ENCODE peak calls at places on chromosomes 7 and 10, in six cellular contexts. One of them, this sample, is unnamed.
A peak's percentile ranks its signal among the peaks of the same experiment; 100 is the strongest.

GRCh38 chr7:133391220-133391619 is 138.3 kb downstream of the EXOC4 start:
- DNase-seq in BJ: no peak
- DNase-seq in BE2C: no peak
- DNase-seq in AG04450: no peak
- DNase-seq in thoracic aorta: no peak
- DNase-seq in fibroblast of lung: no peak
- DNase-seq in this sample: no peak

GRCh38 chr10:33376976-33377657 is 42.6 kb upstream of the NRP1 start:
- DNase-seq in BJ: peak; percentile 38
- DNase-seq in BE2C: no peak
- DNase-seq in AG04450: peak; percentile 16
- DNase-seq in thoracic aorta: no peak
- DNase-seq in fibroblast of lung: peak; percentile 85
- DNase-seq in this sample: no peak

GRCh38 chr10:22674215-22674930 is 40.0 kb downstream of the PIP4K2A start:
- DNase-seq in BJ: no peak
- DNase-seq in BE2C: no peak
- DNase-seq in AG04450: no peak
- DNase-seq in thoracic aorta: no peak
- DNase-seq in fibroblast of lung: peak; percentile 38
- DNase-seq in this sample: no peak

GRCh38 chr7:143934526-143935340 is at the start of gene OR2F2:
- DNase-seq in BJ: peak; percentile 37
- DNase-seq in BE2C: no peak
- DNase-seq in AG04450: peak; percentile 38
- DNase-seq in thoracic aorta: no peak
- DNase-seq in fibroblast of lung: peak; percentile 64
- DNase-seq in this sample: peak; percentile 78

GRCh38 chr7:118473271-118473670 is 248.8 kb downstream of the ANKRD7 start:
- DNase-seq in BJ: no peak
- DNase-seq in BE2C: no peak
- DNase-seq in AG04450: no peak
- DNase-seq in thoracic aorta: no peak
- DNase-seq in fibroblast of lung: no peak
- DNase-seq in this sample: no peak

GRCh38 chr10:74642901-74643585 is 183.4 kb upstream of the KAT6B start:
- DNase-seq in BJ: no peak
- DNase-seq in BE2C: no peak
- DNase-seq in AG04450: no peak
- DNase-seq in thoracic aorta: no peak
- DNase-seq in fibroblast of lung: no peak
- DNase-seq in this sample: no peak

GRCh38 chr10:127196227-127196954 is at the start of gene INSYN2A:
- DNase-seq in BJ: no peak
- DNase-seq in BE2C: peak; percentile 24
- DNase-seq in AG04450: no peak
- DNase-seq in thoracic aorta: no peak
- DNase-seq in fibroblast of lung: peak; percentile 65
- DNase-seq in this sample: no peak

GRCh38 chr10:16832351-16833080 is 15.3 kb upstream of the RSU1 start:
- DNase-seq in BJ: peak; percentile 85
- DNase-seq in BE2C: no peak
- DNase-seq in AG04450: peak; percentile 63
- DNase-seq in thoracic aorta: no peak
- DNase-seq in fibroblast of lung: peak; percentile 96
- DNase-seq in this sample: peak; percentile 84

GRCh38 chr7:45598697-45599520 is 24.7 kb downstream of the ADCY1 start:
- DNase-seq in BJ: no peak
- DNase-seq in BE2C: no peak
- DNase-seq in AG04450: no peak
- DNase-seq in thoracic aorta: no peak
- DNase-seq in fibroblast of lung: no peak
- DNase-seq in this sample: no peak

GRCh38 chr7:105473163-105473562 is 48.9 kb downstream of the PUS7 start:
- DNase-seq in BJ: peak; percentile 25
- DNase-seq in BE2C: no peak
- DNase-seq in AG04450: peak; percentile 65
- DNase-seq in thoracic aorta: no peak
- DNase-seq in fibroblast of lung: peak; percentile 79
- DNase-seq in this sample: peak; percentile 47

GRCh38 chr7:42097756-42098155 is 139.3 kb downstream of the GLI3 start:
- DNase-seq in BJ: peak; percentile 34
- DNase-seq in BE2C: no peak
- DNase-seq in AG04450: no peak
- DNase-seq in thoracic aorta: no peak
- DNase-seq in fibroblast of lung: peak; percentile 82
- DNase-seq in this sample: peak; percentile 71

GRCh38 chr7:158484801-158485531 is 102.7 kb downstream of the PTPRN2 start:
- DNase-seq in BJ: no peak
- DNase-seq in BE2C: no peak
- DNase-seq in AG04450: no peak
- DNase-seq in thoracic aorta: no peak
- DNase-seq in fibroblast of lung: no peak
- DNase-seq in this sample: no peak

GRCh38 chr7:112069879-112070321 is 136.3 kb downstream of the DOCK4 start:
- DNase-seq in BJ: no peak
- DNase-seq in BE2C: no peak
- DNase-seq in AG04450: no peak
- DNase-seq in thoracic aorta: no peak
- DNase-seq in fibroblast of lung: peak; percentile 39
- DNase-seq in this sample: no peak

GRCh38 chr7:147607151-147607800 is 983.3 kb upstream of the C7orf33 start:
- DNase-seq in BJ: no peak
- DNase-seq in BE2C: no peak
- DNase-seq in AG04450: no peak
- DNase-seq in thoracic aorta: no peak
- DNase-seq in fibroblast of lung: no peak
- DNase-seq in this sample: no peak

DNA sequence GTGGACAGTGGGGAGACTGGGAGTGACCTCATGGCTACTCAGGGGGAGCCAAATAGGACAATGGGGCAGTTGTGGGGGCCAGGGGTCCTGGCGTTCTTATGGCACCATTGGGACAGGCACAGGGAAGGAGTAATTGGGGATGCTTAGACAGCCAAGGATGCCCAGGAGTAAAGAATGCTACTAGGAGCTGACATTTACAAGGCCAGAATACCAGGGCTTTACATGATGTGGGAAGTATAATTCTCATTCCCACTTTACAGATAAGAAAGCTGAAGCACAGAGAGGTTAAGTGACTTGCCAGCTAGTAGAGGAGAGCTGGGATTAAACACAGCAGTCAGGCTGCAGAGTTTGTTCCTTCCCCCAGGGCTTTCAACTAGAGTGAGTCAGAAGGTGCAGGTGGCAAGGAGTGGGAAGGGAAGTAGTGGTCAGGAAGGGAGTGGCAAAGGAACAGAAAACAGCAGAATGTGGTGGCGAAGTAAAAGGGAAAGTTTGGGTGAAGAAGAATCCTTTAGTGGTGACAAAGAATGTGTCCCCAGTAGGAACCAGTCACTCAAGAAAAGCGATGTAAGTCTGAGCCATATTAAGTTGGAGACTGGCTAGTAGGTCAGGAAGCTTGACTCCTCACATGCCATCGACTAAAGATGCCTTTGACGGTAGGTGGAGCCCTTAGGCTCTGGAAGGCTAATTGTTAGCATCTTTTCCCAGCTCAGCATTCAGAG is 32.8 kb downstream of the CPVL start:
- DNase-seq in BJ: no peak
- DNase-seq in BE2C: no peak
- DNase-seq in AG04450: no peak
- DNase-seq in thoracic aorta: no peak
- DNase-seq in fibroblast of lung: peak; percentile 56
- DNase-seq in this sample: no peak
- TF ChIP-seq CTCF in BJ: peak; percentile 6
- TF ChIP-seq CTCF in BE2C: peak; percentile 44
- TF ChIP-seq CTCF in AG04450: no peak
- TF ChIP-seq CTCF in thoracic aorta: no peak
- TF ChIP-seq CTCF in fibroblast of lung: no peak
- TF ChIP-seq CTCF in this sample: peak; percentile 17

DNA sequence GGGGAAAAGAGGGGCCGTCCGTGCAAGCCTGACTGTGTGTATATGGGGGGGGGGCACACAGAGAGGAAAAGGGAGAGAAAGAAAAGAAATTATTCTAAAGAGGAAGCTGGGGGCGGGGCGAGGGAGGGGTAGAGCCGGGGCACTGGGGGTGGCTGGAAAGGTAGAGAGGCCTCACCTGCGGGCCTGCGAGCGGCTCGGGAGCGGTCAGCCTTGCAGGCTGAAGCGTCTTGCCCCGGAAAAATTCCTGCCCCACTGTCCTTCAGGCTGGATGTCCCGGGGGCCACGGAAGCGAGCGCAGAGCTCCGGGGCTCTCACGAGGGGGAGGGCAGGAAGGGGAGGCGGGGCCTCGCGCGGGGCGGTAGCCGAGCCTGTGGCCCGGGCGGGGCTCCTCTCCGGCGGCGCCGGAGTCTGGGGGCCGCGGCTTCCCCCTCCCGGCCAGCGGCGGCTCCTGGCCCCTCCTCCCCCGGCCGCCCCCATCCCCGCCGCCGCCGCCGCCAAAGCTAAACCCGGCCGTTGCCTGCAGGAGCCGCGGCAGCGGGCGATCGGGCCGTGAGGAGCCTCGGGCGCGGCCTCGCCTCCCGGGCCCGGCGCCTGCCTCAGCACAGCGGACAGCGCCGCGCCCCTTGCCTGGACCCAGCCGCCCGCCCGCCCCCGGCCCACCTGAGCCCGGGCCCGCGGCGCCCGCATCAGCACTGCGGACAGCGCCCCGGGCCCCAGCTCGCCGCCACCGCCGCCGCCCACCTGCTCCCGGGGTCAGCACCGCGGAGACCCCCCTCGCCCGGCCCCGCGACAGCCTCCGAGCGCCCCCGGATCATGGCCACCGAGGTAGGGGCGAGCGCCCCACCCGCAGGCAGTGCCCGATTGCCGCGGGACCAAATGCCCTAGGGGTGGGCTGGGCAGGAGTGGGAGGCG is at the start of gene GOLGA7B:
- DNase-seq in BJ: no peak
- DNase-seq in BE2C: peak; percentile 46
- DNase-seq in AG04450: no peak
- DNase-seq in thoracic aorta: no peak
- DNase-seq in fibroblast of lung: peak; percentile 35
- DNase-seq in this sample: no peak
- H3K4me3 ChIP-seq in BJ: peak within 1 kb of the TSS; percentile 35
- H3K4me3 ChIP-seq in BE2C: peak within 1 kb of the TSS; percentile 59
- H3K4me3 ChIP-seq in AG04450: peak within 1 kb of the TSS; percentile 4
- H3K4me3 ChIP-seq in thoracic aorta: peak within 1 kb of the TSS; percentile 75
- H3K4me3 ChIP-seq in fibroblast of lung: no peak within 1 kb of the TSS
- H3K4me3 ChIP-seq in this sample: peak within 1 kb of the TSS; percentile 36

GRCh38 chr10:119353438-119353837 is 146.1 kb downstream of the GRK5 start:
- DNase-seq in BJ: no peak
- DNase-seq in BE2C: no peak
- DNase-seq in AG04450: no peak
- DNase-seq in thoracic aorta: no peak
- DNase-seq in fibroblast of lung: no peak
- DNase-seq in this sample: no peak

GRCh38 chr10:119358140-119358512 is 150.8 kb downstream of the GRK5 start:
- DNase-seq in BJ: no peak
- DNase-seq in BE2C: no peak
- DNase-seq in AG04450: no peak
- DNase-seq in thoracic aorta: no peak
- DNase-seq in fibroblast of lung: no peak
- DNase-seq in this sample: no peak

GRCh38 chr10:119358567-119358966 is 151.2 kb downstream of the GRK5 start:
- DNase-seq in BJ: no peak
- DNase-seq in BE2C: no peak
- DNase-seq in AG04450: no peak
- DNase-seq in thoracic aorta: no peak
- DNase-seq in fibroblast of lung: no peak
- DNase-seq in this sample: no peak

GRCh38 chr10:119357389-119358139 is 150.2 kb downstream of the GRK5 start:
- DNase-seq in BJ: no peak
- DNase-seq in BE2C: no peak
- DNase-seq in AG04450: no peak
- DNase-seq in thoracic aorta: no peak
- DNase-seq in fibroblast of lung: peak; percentile 34
- DNase-seq in this sample: no peak

GRCh38 chr10:119355930-119356329 is 148.6 kb downstream of the GRK5 start:
- DNase-seq in BJ: no peak
- DNase-seq in BE2C: no peak
- DNase-seq in AG04450: no peak
- DNase-seq in thoracic aorta: no peak
- DNase-seq in fibroblast of lung: no peak
- DNase-seq in this sample: no peak
- TF ChIP-seq CTCF in BJ: peak; percentile 34
- TF ChIP-seq CTCF in BE2C: peak; percentile 52
- TF ChIP-seq CTCF in AG04450: peak; percentile 50
- TF ChIP-seq CTCF in thoracic aorta: no peak
- TF ChIP-seq CTCF in fibroblast of lung: peak; percentile 34
- TF ChIP-seq CTCF in this sample: peak; percentile 9

GRCh38 chr10:8065651-8066050 is 11.2 kb downstream of the GATA3 start:
- DNase-seq in BJ: no peak
- DNase-seq in BE2C: no peak
- DNase-seq in AG04450: no peak
- DNase-seq in thoracic aorta: no peak
- DNase-seq in fibroblast of lung: peak; percentile 75
- DNase-seq in this sample: no peak

GRCh38 chr10:8061274-8062211 is 7.1 kb downstream of the GATA3 start:
- DNase-seq in BJ: no peak
- DNase-seq in BE2C: no peak
- DNase-seq in AG04450: no peak
- DNase-seq in thoracic aorta: no peak
- DNase-seq in fibroblast of lung: peak; percentile 66
- DNase-seq in this sample: no peak

GRCh38 chr10:8063935-8064334 is 9.4 kb downstream of the GATA3 start:
- DNase-seq in BJ: no peak
- DNase-seq in BE2C: no peak
- DNase-seq in AG04450: no peak
- DNase-seq in thoracic aorta: no peak
- DNase-seq in fibroblast of lung: no peak
- DNase-seq in this sample: no peak

GRCh38 chr10:8064436-8064835 is 9.9 kb downstream of the GATA3 start:
- DNase-seq in BJ: no peak
- DNase-seq in BE2C: no peak
- DNase-seq in AG04450: no peak
- DNase-seq in thoracic aorta: no peak
- DNase-seq in fibroblast of lung: no peak
- DNase-seq in this sample: no peak

DNA sequence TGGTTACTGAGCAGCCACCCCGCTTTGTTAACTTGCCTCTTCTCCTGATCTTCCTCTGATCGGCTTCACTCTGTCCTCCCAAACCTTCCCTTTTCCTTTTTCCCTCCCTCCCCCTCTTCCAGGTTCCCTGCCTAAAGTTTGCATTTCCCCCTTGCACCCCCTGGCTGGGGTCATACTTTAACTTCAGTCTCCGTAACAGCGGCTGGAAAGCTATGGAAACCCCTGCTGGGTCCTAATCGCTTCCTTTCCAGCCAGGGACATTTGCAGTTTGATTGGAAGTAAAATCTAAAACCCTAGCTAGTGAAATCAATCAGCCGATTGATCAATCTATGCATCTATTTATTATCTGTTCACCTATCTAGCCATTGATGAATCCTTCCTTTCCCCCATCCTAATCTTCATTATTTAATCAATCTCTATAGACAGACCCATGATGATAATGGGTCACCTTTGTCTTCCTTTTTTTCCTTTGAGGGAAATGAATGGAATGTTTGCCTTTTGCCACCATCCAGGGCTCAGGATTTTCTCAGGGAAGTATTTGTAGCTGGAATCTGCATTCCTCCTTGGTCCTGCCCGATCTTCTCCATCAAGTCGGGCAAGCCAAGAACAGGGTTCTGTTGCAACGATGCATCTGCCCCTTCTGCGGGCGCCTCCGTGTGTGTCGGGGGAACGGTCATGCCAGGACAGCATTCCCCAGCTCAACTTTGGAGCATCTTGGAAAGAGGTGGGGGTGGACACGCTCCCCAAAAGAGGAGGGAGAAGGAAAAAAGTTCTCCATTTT is 8.8 kb downstream of the GATA3 start:
- DNase-seq in BJ: no peak
- DNase-seq in BE2C: no peak
- DNase-seq in AG04450: no peak
- DNase-seq in thoracic aorta: no peak
- DNase-seq in fibroblast of lung: no peak
- DNase-seq in this sample: no peak
- H3K4me3 ChIP-seq in BJ: no peak overlapping the region
- H3K4me3 ChIP-seq in BE2C: peak overlapping the region; percentile 89
- H3K4me3 ChIP-seq in AG04450: no peak overlapping the region
- H3K4me3 ChIP-seq in thoracic aorta: no peak overlapping the region
- H3K4me3 ChIP-seq in fibroblast of lung: no peak overlapping the region
- H3K4me3 ChIP-seq in this sample: no peak overlapping the region